ENCODE peak calls at places on chromosomes 4 and X, in nine cellular contexts. J is uterus, W is suprapubic skin, A is HCT116, C is upper lobe of left lung, Q is H54, X is stomach, P is heart left ventricle, V is spleen. F is an unnamed sample.

GRCh38 chr4:15717126-15717525 is 14.3 kb downstream of the BST1 start:
- DNase-seq in W (no peak), A (no peak), P (no peak), V (no peak), J (no peak), Q (no peak), C (no peak), X (no peak), F (no peak)

GRCh38 chr4:38237139-38237538 is 276.9 kb downstream of the PTTG2 start:
- DNase-seq in V (no peak), J (no peak), X (no peak), W (no peak), A (no peak), C (no peak), Q (peak; percentile 32), P (no peak), F (no peak)

GRCh38 chr4:3307486-3307885 is 14.7 kb downstream of the RGS12 start:
- DNase-seq in X (no peak), P (peak; percentile 12), J (no peak), W (no peak), Q (no peak), C (no peak), A (no peak), V (peak; percentile 35), F (no peak)

GRCh38 chr4:153222790-153223417 is 18.7 kb downstream of the TRIM2 start:
- DNase-seq in W (peak; percentile 80), P (peak; percentile 77), V (peak; percentile 81), X (peak; percentile 62), Q (no peak), A (no peak), J (peak; percentile 48), C (peak; percentile 91), F (no peak)

GRCh38 chrX:128781506-128781905 is 729.3 kb upstream of the ACTRT1 start:
- DNase-seq in W (no peak), V (no peak), A (no peak), J (no peak), C (no peak), Q (peak; percentile 6), P (no peak), X (peak; percentile 40), F (no peak)

GRCh38 chr4:52780206-52780605 is 29.0 kb upstream of the ERVMER34-1 start:
- DNase-seq in P (no peak), V (no peak), J (no peak), C (no peak), W (no peak), Q (no peak), A (no peak), X (no peak), F (no peak)

GRCh38 chr4:56654238-56654632 is 26.9 kb downstream of the HOPX start:
- DNase-seq in X (peak; percentile 42), W (no peak), V (no peak), P (no peak), J (peak; percentile 53), A (no peak), Q (no peak), C (no peak), F (no peak)

GRCh38 chrX:13033193-13033592 is 11.2 kb downstream of the FAM9C start:
- DNase-seq in X (no peak), W (no peak), A (no peak), C (no peak), P (no peak), V (no peak), Q (no peak), J (no peak), F (no peak)

GRCh38 chr4:111066001-111066400 is 443.1 kb upstream of the PITX2 start:
- DNase-seq in C (no peak), J (no peak), W (no peak), X (no peak), P (no peak), V (no peak), A (no peak), Q (no peak), F (no peak)

GRCh38 chr4:38574559-38575333 is 89.3 kb upstream of the KLF3 start:
- DNase-seq in X (no peak), A (no peak), V (no peak), Q (no peak), C (peak; percentile 18), P (no peak), W (no peak), J (no peak), F (no peak)

GRCh38 chrX:132983496-132983895 is 25.1 kb upstream of the HS6ST2 start:
- DNase-seq in C (no peak), P (no peak), J (no peak), Q (no peak), V (no peak), X (no peak), W (no peak), A (no peak), F (no peak)

GRCh38 chr4:138175337-138175794 is 66.8 kb downstream of the SLC7A11 start:
- DNase-seq in V (no peak), Q (no peak), P (no peak), C (no peak), A (no peak), J (no peak), W (no peak), X (peak; percentile 64), F (no peak)

GRCh38 chrX:57964975-57965374 is 54.7 kb upstream of the ZXDA start:
- DNase-seq in P (no peak), C (no peak), V (no peak), X (no peak), J (no peak), Q (no peak), A (no peak), W (no peak), F (no peak)

GRCh38 chrX:48957827-48958634 is 624 bp upstream of the OTUD5 start:
- DNase-seq in P (peak; percentile 96), C (peak; percentile 97), A (peak; percentile 93), Q (peak; percentile 68), J (peak; percentile 94), W (peak; percentile 98), X (peak; percentile 95), V (peak; percentile 96), F (peak; percentile 99)

GRCh38 chrX:134460005-134460860 is at the start of gene HPRT1:
- DNase-seq in W (peak; percentile 83), J (peak; percentile 78), V (peak; percentile 96), A (peak; percentile 38), P (peak; percentile 92), C (peak; percentile 95), X (peak; percentile 87), Q (peak; percentile 68), F (peak; percentile 57)
- TF ChIP-seq POLR2A in W (no peak), J (peak; percentile 17), V (peak; percentile 27), A (no peak), P (no peak), C (no peak), X (no peak), Q (peak; percentile 50), F (no peak)

GRCh38 chrX:101348452-101349222 is at the start of gene TIMM8A:
- DNase-seq in J (peak; percentile 78), W (peak; percentile 86), P (peak; percentile 88), X (peak; percentile 78), V (peak; percentile 94), C (peak; percentile 95), Q (peak; percentile 61), A (peak; percentile 24), F (peak; percentile 70)
- TF ChIP-seq POLR2A in J (no peak), W (no peak), P (no peak), X (no peak), V (peak; percentile 12), C (no peak), Q (peak; percentile 83), A (no peak), F (no peak)

DNA sequence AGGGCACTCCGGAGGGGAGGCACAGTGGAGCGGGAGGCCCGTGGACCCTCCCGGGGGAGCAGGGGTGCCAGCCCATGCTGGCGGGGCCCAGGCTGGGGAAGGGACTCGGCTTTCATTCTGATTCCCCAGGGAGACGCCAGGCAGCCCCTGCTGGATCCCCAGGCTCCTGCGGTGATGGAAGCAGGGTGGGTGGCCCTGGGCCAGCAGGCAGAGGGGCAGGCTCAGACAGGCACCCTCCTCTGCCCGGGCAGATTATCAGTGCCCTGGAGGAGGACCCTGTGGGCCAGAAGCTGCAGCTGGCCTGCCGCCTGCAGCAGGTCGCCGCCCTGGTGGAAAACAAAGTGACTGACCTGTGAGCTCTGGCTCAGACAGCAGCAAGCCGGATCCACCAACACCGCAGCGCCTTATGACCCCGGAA is 2.1 kb upstream of the SRPK3 start:
- DNase-seq in W (no peak), Q (no peak), X (no peak), J (no peak), C (no peak), P (peak; percentile 37), V (peak; percentile 68), A (no peak), F (no peak)
- TF ChIP-seq POLR2A in W (no peak), Q (no peak), X (no peak), J (no peak), C (no peak), P (no peak), V (no peak), A (no peak), F (no peak)

GRCh38 chr4:88591787-88592599 is at the start of gene HERC3:
- DNase-seq in Q (peak; percentile 70), C (peak; percentile 98), A (peak; percentile 59), J (peak; percentile 92), X (peak; percentile 94), W (peak; percentile 95), V (peak; percentile 97), P (peak; percentile 97), F (peak; percentile 89)
- TF ChIP-seq POLR2A in Q (peak; percentile 56), C (no peak), A (no peak), J (peak; percentile 38), X (no peak), W (no peak), V (peak; percentile 39), P (no peak), F (no peak)

GRCh38 chr4:102342404-102343074 is 2.7 kb downstream of the SLC39A8 start:
- DNase-seq in C (no peak), J (no peak), A (no peak), P (no peak), W (no peak), X (no peak), Q (no peak), V (no peak), F (no peak)

GRCh38 chr4:102343964-102344519 is 1.2 kb downstream of the SLC39A8 start:
- DNase-seq in X (no peak), Q (no peak), C (no peak), V (no peak), P (no peak), A (peak; percentile 41), J (no peak), W (no peak), F (no peak)

GRCh38 chr4:102344520-102344954 is 745 bp downstream of the SLC39A8 start:
- DNase-seq in V (peak; percentile 95), A (peak; percentile 10), P (peak; percentile 82), W (peak; percentile 84), C (peak; percentile 94), J (peak; percentile 48), X (peak; percentile 58), Q (peak; percentile 29), F (peak; percentile 93)

GRCh38 chr4:102345795-102346100 is 466 bp upstream of the SLC39A8 start:
- DNase-seq in Q (no peak), C (no peak), A (no peak), J (no peak), X (no peak), W (no peak), P (no peak), V (no peak), F (no peak)

GRCh38 chr4:102344955-102345794 is at the start of gene SLC39A8:
- DNase-seq in C (peak; percentile 97), A (peak; percentile 66), V (peak; percentile 97), Q (peak; percentile 64), J (peak; percentile 82), X (peak; percentile 82), W (peak; percentile 93), P (peak; percentile 92), F (peak; percentile 97)
- TF ChIP-seq POLR2A in C (no peak), A (peak; percentile 48), V (peak; percentile 44), Q (peak; percentile 28), J (peak; percentile 55), X (no peak), W (no peak), P (no peak), F (no peak)

GRCh38 chr4:143336828-143337599 is at the start of gene GAB1:
- DNase-seq in A (no peak), Q (peak; percentile 44), P (peak; percentile 87), V (peak; percentile 94), C (peak; percentile 93), W (peak; percentile 85), X (peak; percentile 77), J (peak; percentile 72), F (peak; percentile 93)
- TF ChIP-seq POLR2A in A (no peak), Q (peak; percentile 45), P (no peak), V (peak; percentile 27), C (no peak), W (no peak), X (no peak), J (no peak), F (no peak)

F was measured in lower leg skin.